ENCODE peak calls at places on chromosomes 2 and 18, in eight cellular contexts. One of them, this sample, is unnamed.

GRCh38 chr2:118202707-118203303 is 114.5 kb downstream of the INSIG2 start:
- DNase-seq in NAMALWA: peak
- DNase-seq in T-cell: peak
- DNase-seq in iris pigment epithelial cell: peak
- DNase-seq in GM18507: no peak
- DNase-seq in amniotic stem cell: peak
- DNase-seq in mammary epithelial cell: peak
- DNase-seq in DMS79 treated with DMSO at 0.1 percent for 48 hours: peak
- DNase-seq in this sample: peak

GRCh38 chr2:35080231-35080905 is 1275.2 kb upstream of the CRIM1 start:
- DNase-seq in NAMALWA: no peak
- DNase-seq in T-cell: no peak
- DNase-seq in iris pigment epithelial cell: peak
- DNase-seq in GM18507: no peak
- DNase-seq in amniotic stem cell: no peak
- DNase-seq in mammary epithelial cell: no peak
- DNase-seq in DMS79 treated with DMSO at 0.1 percent for 48 hours: no peak
- DNase-seq in this sample: peak

GRCh38 chr18:58466636-58467205 is 162.2 kb downstream of the ALPK2 start:
- DNase-seq in NAMALWA: no peak
- DNase-seq in T-cell: no peak
- DNase-seq in iris pigment epithelial cell: no peak
- DNase-seq in GM18507: no peak
- DNase-seq in amniotic stem cell: no peak
- DNase-seq in mammary epithelial cell: peak
- DNase-seq in DMS79 treated with DMSO at 0.1 percent for 48 hours: no peak
- DNase-seq in this sample: no peak

GRCh38 chr2:209767316-209767715 is 4.3 kb upstream of the UNC80 start:
- DNase-seq in NAMALWA: no peak
- DNase-seq in T-cell: no peak
- DNase-seq in iris pigment epithelial cell: no peak
- DNase-seq in GM18507: no peak
- DNase-seq in amniotic stem cell: no peak
- DNase-seq in mammary epithelial cell: no peak
- DNase-seq in DMS79 treated with DMSO at 0.1 percent for 48 hours: no peak
- DNase-seq in this sample: no peak

GRCh38 chr2:30663321-30663720 is 143.9 kb downstream of the CAPN13 start:
- DNase-seq in NAMALWA: no peak
- DNase-seq in T-cell: no peak
- DNase-seq in iris pigment epithelial cell: no peak
- DNase-seq in GM18507: no peak
- DNase-seq in amniotic stem cell: no peak
- DNase-seq in mammary epithelial cell: no peak
- DNase-seq in DMS79 treated with DMSO at 0.1 percent for 48 hours: no peak
- DNase-seq in this sample: no peak

GRCh38 chr2:85886585-85886984 is 2.2 kb downstream of the ST3GAL5 start:
- DNase-seq in NAMALWA: no peak
- DNase-seq in T-cell: no peak
- DNase-seq in iris pigment epithelial cell: peak
- DNase-seq in GM18507: no peak
- DNase-seq in amniotic stem cell: peak
- DNase-seq in mammary epithelial cell: peak
- DNase-seq in DMS79 treated with DMSO at 0.1 percent for 48 hours: no peak
- DNase-seq in this sample: peak

GRCh38 chr2:169584005-169584877 is at the start of gene PPIG:
- DNase-seq in NAMALWA: peak
- DNase-seq in T-cell: peak
- DNase-seq in iris pigment epithelial cell: peak
- DNase-seq in GM18507: peak
- DNase-seq in amniotic stem cell: peak
- DNase-seq in mammary epithelial cell: peak
- DNase-seq in DMS79 treated with DMSO at 0.1 percent for 48 hours: peak
- DNase-seq in this sample: peak

GRCh38 chr2:234863043-234863934 is 88.5 kb upstream of the SH3BP4 start:
- DNase-seq in NAMALWA: no peak
- DNase-seq in T-cell: no peak
- DNase-seq in iris pigment epithelial cell: peak
- DNase-seq in GM18507: no peak
- DNase-seq in amniotic stem cell: peak
- DNase-seq in mammary epithelial cell: peak
- DNase-seq in DMS79 treated with DMSO at 0.1 percent for 48 hours: peak
- DNase-seq in this sample: peak

GRCh38 chr2:110929528-110929927 is 191.2 kb upstream of the BCL2L11 start:
- DNase-seq in NAMALWA: no peak
- DNase-seq in T-cell: no peak
- DNase-seq in iris pigment epithelial cell: no peak
- DNase-seq in GM18507: no peak
- DNase-seq in amniotic stem cell: no peak
- DNase-seq in mammary epithelial cell: no peak
- DNase-seq in DMS79 treated with DMSO at 0.1 percent for 48 hours: no peak
- DNase-seq in this sample: no peak

GRCh38 chr18:54871231-54871630 is 43.0 kb downstream of the RAB27B start:
- DNase-seq in NAMALWA: no peak
- DNase-seq in T-cell: no peak
- DNase-seq in iris pigment epithelial cell: no peak
- DNase-seq in GM18507: no peak
- DNase-seq in amniotic stem cell: no peak
- DNase-seq in mammary epithelial cell: no peak
- DNase-seq in DMS79 treated with DMSO at 0.1 percent for 48 hours: peak
- DNase-seq in this sample: no peak

GRCh38 chr2:118251427-118251826 is 163.2 kb downstream of the INSIG2 start:
- DNase-seq in NAMALWA: no peak
- DNase-seq in T-cell: no peak
- DNase-seq in iris pigment epithelial cell: no peak
- DNase-seq in GM18507: no peak
- DNase-seq in amniotic stem cell: no peak
- DNase-seq in mammary epithelial cell: no peak
- DNase-seq in DMS79 treated with DMSO at 0.1 percent for 48 hours: no peak
- DNase-seq in this sample: peak

This sample was measured in kidney tubule cell.